ENCODE peak calls at places on chromosomes 7 and 10, in nine cellular contexts. O, R, H, G, F, E, B, Y and N are unnamed samples.

GRCh38 chr7:155571581-155572345 is 25.4 kb upstream of the CNPY1 start:
- DNase-seq in O (peak), R (no peak), H (no peak), G (no peak), F (no peak), E (no peak), B (no peak), Y (no peak), N (no peak)

GRCh38 chr7:129210256-129210988 is 14.4 kb upstream of the AHCYL2 start:
- DNase-seq in O (peak), R (peak), H (peak), G (no peak), F (peak), E (peak), B (peak), Y (peak), N (peak)

GRCh38 chr7:47508389-47509380 is 73.2 kb downstream of the TNS3 start:
- DNase-seq in O (no peak), R (no peak), H (no peak), G (no peak), F (no peak), E (no peak), B (no peak), Y (no peak), N (no peak)

GRCh38 chr7:36742911-36743775 is 18.8 kb upstream of the AOAH start:
- DNase-seq in O (no peak), R (no peak), H (no peak), G (no peak), F (no peak), E (no peak), B (no peak), Y (peak), N (no peak)

GRCh38 chr7:35446091-35446490 is 192.2 kb upstream of the TBX20 start:
- DNase-seq in O (no peak), R (no peak), H (no peak), G (no peak), F (peak), E (no peak), B (no peak), Y (no peak), N (no peak)

GRCh38 chr7:131830681-131831080 is 274.3 kb upstream of the PODXL start:
- DNase-seq in O (no peak), R (no peak), H (no peak), G (no peak), F (no peak), E (no peak), B (no peak), Y (no peak), N (no peak)

GRCh38 chr7:30068117-30068516 is 39.9 kb downstream of the PLEKHA8 start:
- DNase-seq in O (no peak), R (no peak), H (peak), G (peak), F (no peak), E (peak), B (no peak), Y (no peak), N (no peak)

GRCh38 chr7:106370542-106370941 is 85.8 kb upstream of the NAMPT start:
- DNase-seq in O (no peak), R (no peak), H (no peak), G (no peak), F (no peak), E (no peak), B (no peak), Y (no peak), N (no peak)

GRCh38 chr10:21049482-21049881 is 152.4 kb upstream of the NEBL start:
- DNase-seq in O (no peak), R (no peak), H (no peak), G (no peak), F (no peak), E (no peak), B (no peak), Y (no peak), N (no peak)

GRCh38 chr10:131431541-131431940 is 120.0 kb upstream of the TCERG1L start:
- DNase-seq in O (no peak), R (no peak), H (no peak), G (no peak), F (no peak), E (no peak), B (no peak), Y (no peak), N (no peak)

GRCh38 chr10:10794776-10795175 is 222.9 kb upstream of the CELF2 start:
- DNase-seq in O (no peak), R (no peak), H (peak), G (no peak), F (no peak), E (peak), B (no peak), Y (no peak), N (no peak)

GRCh38 chr7:3067193-3067592 is 23.5 kb upstream of the CARD11 start:
- DNase-seq in O (no peak), R (no peak), H (no peak), G (no peak), F (no peak), E (no peak), B (no peak), Y (no peak), N (no peak)

GRCh38 chr7:110442386-110442837 is 648.5 kb upstream of the LRRN3 start:
- DNase-seq in O (no peak), R (no peak), H (peak), G (no peak), F (no peak), E (peak), B (peak), Y (peak), N (peak)

GRCh38 chr7:133230591-133231194 is 22.2 kb upstream of the EXOC4 start:
- DNase-seq in O (no peak), R (peak), H (peak), G (peak), F (no peak), E (peak), B (peak), Y (peak), N (peak)

GRCh38 chr10:1061930-1062769 is 6.0 kb downstream of the WDR37 start:
- DNase-seq in O (no peak), R (no peak), H (peak), G (no peak), F (no peak), E (no peak), B (no peak), Y (no peak), N (no peak)

GRCh38 chr10:110354322-110354766 is 49.6 kb upstream of the SMNDC1 start:
- DNase-seq in O (no peak), R (peak), H (peak), G (peak), F (peak), E (peak), B (peak), Y (peak), N (peak)
- H3K27ac ChIP-seq in O (no peak), R (no peak), H (peak), G (peak), F (no peak), E (peak), B (no peak), Y (peak), N (no peak)

GRCh38 chr10:4512557-4513286 is 313.3 kb upstream of the AKR1E2 start:
- DNase-seq in O (no peak), R (peak), H (peak), G (peak), F (peak), E (peak), B (peak), Y (no peak), N (peak)
- TF ChIP-seq CTCF in O (no peak), R (peak), H (peak), G (peak), F (peak), E (peak), B (peak), Y (peak), N (peak)

DNA sequence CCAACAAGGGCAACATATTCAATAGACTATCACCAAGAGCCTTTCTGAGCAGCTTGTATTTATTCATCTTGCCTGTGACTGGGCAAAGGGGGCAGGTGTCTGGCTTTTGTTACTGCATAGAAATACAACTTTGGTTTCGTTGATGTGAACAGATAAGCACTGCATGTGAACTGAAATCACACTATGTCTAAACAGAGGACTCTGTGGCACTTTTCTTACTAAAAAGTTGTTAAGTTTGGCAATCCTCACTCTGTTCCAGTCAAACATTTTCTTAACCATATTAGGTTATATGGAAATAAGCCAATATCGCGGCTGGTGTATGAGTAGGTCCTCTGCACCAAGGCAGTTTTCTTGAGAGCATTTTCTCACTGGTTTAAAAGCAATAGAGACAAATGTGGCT is 48.5 kb downstream of the CALD1 start:
- DNase-seq in O (no peak), R (no peak), H (peak), G (peak), F (no peak), E (peak), B (no peak), Y (no peak), N (no peak)
- H3K27ac ChIP-seq in O (no peak), R (peak), H (peak), G (no peak), F (peak), E (peak), B (no peak), Y (peak), N (peak)

GRCh38 chr10:3829193-3830050 is 44.4 kb upstream of the KLF6 start:
- DNase-seq in O (no peak), R (no peak), H (no peak), G (no peak), F (no peak), E (no peak), B (no peak), Y (no peak), N (no peak)
- TF ChIP-seq CTCF in O (no peak), R (no peak), H (no peak), G (no peak), F (no peak), E (no peak), B (no peak), Y (no peak), N (no peak)

DNA sequence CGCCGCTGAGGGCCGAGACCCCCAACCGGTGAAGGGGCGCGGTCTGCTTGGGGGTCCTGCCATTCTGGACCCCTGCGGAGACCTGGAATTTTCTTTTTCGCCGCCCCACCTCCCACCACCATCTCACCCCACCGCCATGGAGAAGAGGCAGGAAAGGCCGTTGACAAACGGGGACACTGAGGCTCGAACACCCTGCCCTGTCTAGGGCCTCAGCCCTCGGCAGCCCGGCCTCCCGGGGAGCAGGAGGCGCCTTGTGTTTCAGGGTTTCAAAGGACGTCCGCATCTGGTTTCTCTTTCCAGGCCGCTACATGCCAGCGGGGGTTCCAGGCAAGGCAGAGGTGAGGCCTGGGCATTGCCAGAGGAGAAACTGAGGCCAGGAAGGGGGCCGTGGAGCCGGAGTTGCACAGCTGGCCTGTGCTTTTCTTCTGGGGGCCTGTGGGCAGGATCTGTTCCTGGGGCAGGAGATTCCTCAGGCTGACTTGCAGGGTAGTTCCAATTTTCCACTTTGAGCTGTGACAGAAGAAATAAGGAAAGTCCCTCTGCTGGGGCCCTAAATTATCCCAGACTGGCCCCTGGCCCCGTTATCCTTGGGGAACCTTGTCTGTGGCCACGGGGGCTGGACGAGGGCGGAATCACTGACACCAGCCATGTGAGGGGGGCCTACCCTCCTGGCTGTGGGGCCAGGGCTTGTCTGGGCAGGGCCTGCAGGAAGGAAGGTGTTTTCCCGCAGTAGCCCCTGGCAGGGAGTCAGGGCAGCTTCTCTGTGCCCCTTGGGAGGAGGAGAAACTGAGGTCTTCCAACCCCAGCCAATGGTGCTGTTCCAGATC is 873 bp upstream of the MICALL2 start:
- DNase-seq in O (no peak), R (peak), H (no peak), G (no peak), F (peak), E (peak), B (peak), Y (peak), N (peak)
- H3K27ac ChIP-seq in O (peak), R (peak), H (no peak), G (peak), F (peak), E (peak), B (peak), Y (peak), N (peak)

DNA sequence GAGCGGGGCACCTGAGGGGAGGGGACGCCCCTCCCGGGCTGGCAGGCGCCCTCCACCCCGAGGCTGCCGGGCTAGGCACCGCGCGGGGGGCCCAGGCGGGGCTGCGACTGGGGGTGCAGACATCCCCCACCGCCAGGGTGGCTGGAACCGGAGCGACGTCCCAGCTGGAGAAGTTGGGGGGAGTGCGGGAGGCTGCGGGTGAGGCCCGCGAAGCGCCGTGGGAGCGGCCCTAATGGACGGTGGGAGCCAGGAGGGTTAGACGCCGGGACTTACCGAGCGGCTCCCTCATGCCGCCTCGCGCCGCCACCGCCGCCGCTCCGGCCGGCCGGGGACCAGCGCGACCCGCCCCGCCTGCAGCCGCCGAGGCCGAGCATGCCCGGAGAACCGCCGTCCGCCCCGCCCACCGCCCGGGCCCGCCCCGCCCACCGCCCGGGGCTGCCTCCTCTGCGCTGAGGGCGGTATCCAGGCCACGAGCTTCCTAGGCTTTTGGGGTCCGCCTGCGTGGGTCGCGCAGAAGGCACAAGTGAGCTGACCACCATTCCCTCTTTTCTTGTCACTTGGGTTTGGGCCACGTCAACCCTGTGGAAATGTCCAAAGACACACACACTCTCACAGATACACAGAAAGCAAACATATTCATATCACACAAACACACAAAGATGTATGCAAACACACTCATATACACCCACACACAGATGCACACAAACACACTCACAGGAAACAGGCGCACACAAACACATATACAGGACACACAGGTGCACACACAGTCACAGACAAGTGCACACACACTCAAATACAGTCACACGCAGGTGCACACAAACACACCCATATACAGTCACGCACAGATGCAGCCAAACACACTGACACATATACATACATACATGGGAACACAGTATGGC is at the start of gene JCAD:
- DNase-seq in O (peak), R (peak), H (no peak), G (no peak), F (peak), E (no peak), B (peak), Y (peak), N (peak)
- TF ChIP-seq CTCF in O (no peak), R (no peak), H (no peak), G (no peak), F (peak), E (no peak), B (no peak), Y (no peak), N (no peak)

GRCh38 chr10:37671802-37672201 is 185.6 kb downstream of the ZNF248 start:
- DNase-seq in O (no peak), R (no peak), H (no peak), G (no peak), F (no peak), E (no peak), B (no peak), Y (no peak), N (no peak)
- H3K27ac ChIP-seq in O (no peak), R (no peak), H (no peak), G (no peak), F (no peak), E (no peak), B (no peak), Y (no peak), N (no peak)

DNA sequence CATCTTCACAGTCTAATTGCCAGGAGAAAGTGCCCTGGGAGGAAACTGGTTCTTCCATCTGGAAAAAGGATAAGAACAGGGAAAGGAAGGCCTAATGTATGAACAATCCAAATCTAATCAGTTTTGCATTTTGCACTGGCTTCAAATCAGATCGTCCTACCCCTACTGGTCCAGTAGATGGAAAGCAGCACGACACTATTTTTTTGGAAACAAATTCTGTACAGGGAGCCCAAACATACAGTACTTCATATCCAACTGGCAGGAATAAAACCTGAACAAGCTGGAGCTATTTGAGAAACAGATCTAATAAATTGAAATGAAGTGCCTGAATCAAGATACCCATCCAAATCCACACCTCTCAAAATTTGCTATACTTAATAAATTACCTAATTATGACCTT is 36.5 kb downstream of the ETV1 start:
- DNase-seq in O (no peak), R (no peak), H (no peak), G (no peak), F (no peak), E (no peak), B (no peak), Y (no peak), N (no peak)
- TF ChIP-seq CTCF in O (no peak), R (no peak), H (no peak), G (no peak), F (no peak), E (no peak), B (no peak), Y (no peak), N (no peak)